ENCODE peak calls at places on chromosomes 11 and 22, in four cellular contexts. F is BE2C, P is posterior vena cava, E is NCI-H2171. J is an unnamed sample.
A peak's percentile ranks its signal among the peaks of the same experiment; 100 is the strongest.

GRCh38 chr22:37498289-37498909 is 12.2 kb upstream of the MFNG start:
- DNase-seq in F (peak; percentile 72), P (no peak), E (peak; percentile 44), J (no peak)

GRCh38 chr11:120131941-120132644 is 5.8 kb downstream of the TRIM29 start:
- DNase-seq in F (peak; percentile 2), P (peak; percentile 64), E (no peak), J (peak; percentile 62)

GRCh38 chr11:64334764-64335741 is 5.0 kb upstream of the CCDC88B start:
- DNase-seq in F (peak; percentile 71), P (peak; percentile 76), E (peak; percentile 97), J (no peak)

GRCh38 chr11:17972987-17973386 is 39.9 kb downstream of the SERGEF start:
- DNase-seq in F (peak; percentile 58), P (no peak), E (no peak), J (no peak)

GRCh38 chr22:19143967-19144400 is 467 bp downstream of the ESS2 start:
- DNase-seq in F (no peak), P (no peak), E (no peak), J (no peak)

GRCh38 chr11:2778630-2779498 is 79.1 kb upstream of the KCNQ1OT1 start:
- DNase-seq in F (peak; percentile 77), P (peak; percentile 91), E (peak; percentile 26), J (peak; percentile 89)

GRCh38 chr11:92423133-92423532 is 198.5 kb downstream of the FAT3 start:
- DNase-seq in F (no peak), P (no peak), E (no peak), J (no peak)

GRCh38 chr11:72643547-72643946 is 30.7 kb downstream of the PDE2A start:
- DNase-seq in F (no peak), P (no peak), E (no peak), J (no peak)

GRCh38 chr22:44085743-44086741 is 61.9 kb downstream of the PARVB start:
- DNase-seq in F (peak; percentile 50), P (no peak), E (peak; percentile 13), J (peak; percentile 85)

GRCh38 chr22:44823396-44823795 is 71.0 kb downstream of the ARHGAP8 start:
- DNase-seq in F (no peak), P (peak; percentile 45), E (no peak), J (no peak)

GRCh38 chr11:100830978-100831732 is 144.1 kb downstream of the ARHGAP42 start:
- DNase-seq in F (no peak), P (no peak), E (no peak), J (no peak)

GRCh38 chr11:17822021-17822781 is 87.6 kb downstream of the KCNC1 start:
- DNase-seq in F (no peak), P (no peak), E (no peak), J (no peak)

GRCh38 chr22:44776535-44777363 is 24.4 kb downstream of the ARHGAP8 start:
- DNase-seq in F (no peak), P (no peak), E (no peak), J (no peak)

J was measured in cardiac septum.